ENCODE peak calls at places on chromosomes 16 and 17, in seven cellular contexts. One of them, this sample, is unnamed.

GRCh38 chr17:6195123-6195522 is 124.9 kb downstream of the WSCD1 start:
- DNase-seq in GM23248: no peak
- DNase-seq in left lung: no peak
- DNase-seq in astrocyte: no peak
- DNase-seq in lung: no peak
- DNase-seq in cardiac muscle cell: no peak
- DNase-seq in trophoblast cell: no peak
- DNase-seq in this sample: no peak

GRCh38 chr16:56288019-56288418 is 96.7 kb downstream of the GNAO1 start:
- DNase-seq in GM23248: no peak
- DNase-seq in left lung: no peak
- DNase-seq in astrocyte: no peak
- DNase-seq in lung: no peak
- DNase-seq in cardiac muscle cell: no peak
- DNase-seq in trophoblast cell: no peak
- DNase-seq in this sample: no peak

GRCh38 chr17:19312406-19312805 is 50.1 kb downstream of the B9D1 start:
- DNase-seq in GM23248: no peak
- DNase-seq in left lung: no peak
- DNase-seq in astrocyte: no peak
- DNase-seq in lung: no peak
- DNase-seq in cardiac muscle cell: no peak
- DNase-seq in trophoblast cell: no peak
- DNase-seq in this sample: no peak

GRCh38 chr16:59886021-59886420 is 1151.9 kb upstream of the GOT2 start:
- DNase-seq in GM23248: peak; percentile 71
- DNase-seq in left lung: no peak
- DNase-seq in astrocyte: peak; percentile 92
- DNase-seq in lung: no peak
- DNase-seq in cardiac muscle cell: peak; percentile 58
- DNase-seq in trophoblast cell: no peak
- DNase-seq in this sample: no peak

GRCh38 chr16:66508261-66508913 is 41.5 kb downstream of the TK2 start:
- DNase-seq in GM23248: peak; percentile 45
- DNase-seq in left lung: no peak
- DNase-seq in astrocyte: peak; percentile 51
- DNase-seq in lung: peak; percentile 45
- DNase-seq in cardiac muscle cell: peak; percentile 34
- DNase-seq in trophoblast cell: peak; percentile 14
- DNase-seq in this sample: no peak

GRCh38 chr17:7426896-7427488 is 1.6 kb downstream of the SPEM2 start:
- DNase-seq in GM23248: no peak
- DNase-seq in left lung: no peak
- DNase-seq in astrocyte: no peak
- DNase-seq in lung: no peak
- DNase-seq in cardiac muscle cell: no peak
- DNase-seq in trophoblast cell: no peak
- DNase-seq in this sample: no peak

GRCh38 chr16:66474750-66475199 is 47.7 kb downstream of the BEAN1 start:
- DNase-seq in GM23248: no peak
- DNase-seq in left lung: no peak
- DNase-seq in astrocyte: no peak
- DNase-seq in lung: no peak
- DNase-seq in cardiac muscle cell: no peak
- DNase-seq in trophoblast cell: no peak
- DNase-seq in this sample: peak; percentile 59

GRCh38 chr16:87323727-87324410 is 6.7 kb upstream of the C16orf95 start:
- DNase-seq in GM23248: no peak
- DNase-seq in left lung: no peak
- DNase-seq in astrocyte: no peak
- DNase-seq in lung: no peak
- DNase-seq in cardiac muscle cell: no peak
- DNase-seq in trophoblast cell: no peak
- DNase-seq in this sample: no peak

GRCh38 chr17:21513012-21513570 is 136.9 kb downstream of the KCNJ12 start:
- DNase-seq in GM23248: peak; percentile 82
- DNase-seq in left lung: peak; percentile 74
- DNase-seq in astrocyte: peak; percentile 24
- DNase-seq in lung: peak; percentile 82
- DNase-seq in cardiac muscle cell: peak; percentile 80
- DNase-seq in trophoblast cell: peak; percentile 87
- DNase-seq in this sample: peak; percentile 70

GRCh38 chr17:81400154-81400938 is 5.1 kb downstream of the BAHCC1 start:
- DNase-seq in GM23248: peak; percentile 76
- DNase-seq in left lung: no peak
- DNase-seq in astrocyte: peak; percentile 53
- DNase-seq in lung: no peak
- DNase-seq in cardiac muscle cell: peak; percentile 79
- DNase-seq in trophoblast cell: no peak
- DNase-seq in this sample: no peak

GRCh38 chr17:7932483-7932891 is 481 bp downstream of the CNTROB start:
- DNase-seq in GM23248: peak; percentile 56
- DNase-seq in left lung: peak; percentile 45
- DNase-seq in astrocyte: peak; percentile 25
- DNase-seq in lung: no peak
- DNase-seq in cardiac muscle cell: peak; percentile 32
- DNase-seq in trophoblast cell: peak; percentile 19
- DNase-seq in this sample: peak; percentile 44

GRCh38 chr16:24440296-24440695 is 99.1 kb upstream of the RBBP6 start:
- DNase-seq in GM23248: no peak
- DNase-seq in left lung: no peak
- DNase-seq in astrocyte: no peak
- DNase-seq in lung: no peak
- DNase-seq in cardiac muscle cell: no peak
- DNase-seq in trophoblast cell: no peak
- DNase-seq in this sample: no peak

GRCh38 chr16:11181889-11182279 is 74.1 kb downstream of the SOCS1 start:
- DNase-seq in GM23248: no peak
- DNase-seq in left lung: peak; percentile 74
- DNase-seq in astrocyte: peak; percentile 12
- DNase-seq in lung: no peak
- DNase-seq in cardiac muscle cell: no peak
- DNase-seq in trophoblast cell: peak; percentile 39
- DNase-seq in this sample: no peak

GRCh38 chr16:35210681-35211433 is 1751.4 kb downstream of the TP53TG3F start:
- DNase-seq in GM23248: no peak
- DNase-seq in left lung: no peak
- DNase-seq in astrocyte: no peak
- DNase-seq in lung: no peak
- DNase-seq in cardiac muscle cell: no peak
- DNase-seq in trophoblast cell: no peak
- DNase-seq in this sample: no peak

GRCh38 chr16:35214840-35215239 is 1755.4 kb downstream of the TP53TG3F start:
- DNase-seq in GM23248: no peak
- DNase-seq in left lung: no peak
- DNase-seq in astrocyte: no peak
- DNase-seq in lung: no peak
- DNase-seq in cardiac muscle cell: no peak
- DNase-seq in trophoblast cell: no peak
- DNase-seq in this sample: no peak

DNA sequence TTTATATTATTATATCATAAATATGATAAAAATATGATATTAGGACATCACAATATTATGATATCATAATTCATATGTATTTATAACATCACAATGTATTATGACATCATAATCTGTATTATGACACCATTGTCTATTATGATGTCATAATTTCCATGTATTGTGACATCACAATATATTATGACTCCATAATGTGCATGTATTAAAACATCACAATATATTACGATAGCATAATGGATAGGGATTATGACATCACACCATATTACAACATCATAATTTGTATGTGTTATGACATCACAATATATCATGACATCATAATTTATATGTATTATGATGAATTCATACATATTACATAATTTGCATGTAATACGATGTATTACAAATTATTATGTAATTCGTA is 1755.9 kb downstream of the TP53TG3F start:
- DNase-seq in GM23248: peak; percentile 0
- DNase-seq in left lung: no peak
- DNase-seq in astrocyte: no peak
- DNase-seq in lung: no peak
- DNase-seq in cardiac muscle cell: no peak
- DNase-seq in trophoblast cell: no peak
- DNase-seq in this sample: no peak
- H3K9me3 ChIP-seq in GM23248: no peaks in the 10 kb centered on the region
- H3K9me3 ChIP-seq in left lung: peaks cover 32% of the 10 kb centered on the region
- H3K9me3 ChIP-seq in astrocyte: peaks cover 3% of the 10 kb centered on the region
- H3K9me3 ChIP-seq in lung: peaks cover 13% of the 10 kb centered on the region
- H3K9me3 ChIP-seq in cardiac muscle cell: peaks cover 5% of the 10 kb centered on the region
- H3K9me3 ChIP-seq in trophoblast cell: peaks cover 25% of the 10 kb centered on the region
- H3K9me3 ChIP-seq in this sample: peaks cover 4% of the 10 kb centered on the region

GRCh38 chr17:46928472-46929261 is 5.7 kb downstream of the GOSR2 start:
- DNase-seq in GM23248: no peak
- DNase-seq in left lung: no peak
- DNase-seq in astrocyte: no peak
- DNase-seq in lung: no peak
- DNase-seq in cardiac muscle cell: no peak
- DNase-seq in trophoblast cell: no peak
- DNase-seq in this sample: peak; percentile 91

GRCh38 chr17:46935658-46936266 is 12.8 kb downstream of the GOSR2 start:
- DNase-seq in GM23248: peak; percentile 27
- DNase-seq in left lung: no peak
- DNase-seq in astrocyte: peak; percentile 25
- DNase-seq in lung: no peak
- DNase-seq in cardiac muscle cell: peak; percentile 16
- DNase-seq in trophoblast cell: no peak
- DNase-seq in this sample: peak; percentile 95

GRCh38 chr17:46930083-46930482 is 7.1 kb downstream of the GOSR2 start:
- DNase-seq in GM23248: no peak
- DNase-seq in left lung: no peak
- DNase-seq in astrocyte: no peak
- DNase-seq in lung: no peak
- DNase-seq in cardiac muscle cell: no peak
- DNase-seq in trophoblast cell: no peak
- DNase-seq in this sample: peak; percentile 65

GRCh38 chr17:46929413-46929812 is 6.5 kb downstream of the GOSR2 start:
- DNase-seq in GM23248: peak; percentile 89
- DNase-seq in left lung: no peak
- DNase-seq in astrocyte: peak; percentile 49
- DNase-seq in lung: no peak
- DNase-seq in cardiac muscle cell: no peak
- DNase-seq in trophoblast cell: peak; percentile 42
- DNase-seq in this sample: peak; percentile 93

DNA sequence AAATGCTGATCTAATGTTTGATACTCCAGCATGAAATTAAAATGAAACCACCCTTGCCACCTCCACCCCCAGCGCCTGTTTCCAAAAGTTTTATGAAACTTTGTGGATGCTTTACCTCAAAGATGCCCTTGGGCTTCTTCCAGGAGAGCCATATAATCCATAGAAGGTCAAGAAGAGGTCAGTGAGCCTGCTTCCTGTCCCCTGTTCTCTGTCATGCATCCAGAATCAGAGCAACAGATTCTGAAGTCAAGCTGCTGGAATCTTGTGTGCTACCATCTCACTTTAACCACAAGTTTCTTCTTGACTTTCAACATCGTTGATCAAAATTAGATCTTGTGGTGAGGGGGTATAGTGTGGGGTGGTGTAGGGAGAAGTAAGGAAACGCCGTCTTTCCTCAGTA is 8.6 kb downstream of the GOSR2 start:
- DNase-seq in GM23248: no peak
- DNase-seq in left lung: no peak
- DNase-seq in astrocyte: no peak
- DNase-seq in lung: no peak
- DNase-seq in cardiac muscle cell: no peak
- DNase-seq in trophoblast cell: no peak
- DNase-seq in this sample: no peak
- H3K4me1 ChIP-seq in GM23248: peaks cover 17% of the 10 kb centered on the region
- H3K4me1 ChIP-seq in left lung: no peaks in the 10 kb centered on the region
- H3K4me1 ChIP-seq in astrocyte: peaks cover 17% of the 10 kb centered on the region
- H3K4me1 ChIP-seq in lung: peaks cover 16% of the 10 kb centered on the region
- H3K4me1 ChIP-seq in cardiac muscle cell: no peaks in the 10 kb centered on the region
- H3K4me1 ChIP-seq in trophoblast cell: peaks cover 44% of the 10 kb centered on the region
- H3K4me1 ChIP-seq in this sample: peaks cover 8% of the 10 kb centered on the region

GRCh38 chr16:79155904-79156303 is 444.6 kb downstream of the MAF start:
- DNase-seq in GM23248: no peak
- DNase-seq in left lung: no peak
- DNase-seq in astrocyte: no peak
- DNase-seq in lung: no peak
- DNase-seq in cardiac muscle cell: no peak
- DNase-seq in trophoblast cell: no peak
- DNase-seq in this sample: no peak

GRCh38 chr16:79158337-79158736 is 442.2 kb downstream of the MAF start:
- DNase-seq in GM23248: no peak
- DNase-seq in left lung: no peak
- DNase-seq in astrocyte: no peak
- DNase-seq in lung: no peak
- DNase-seq in cardiac muscle cell: no peak
- DNase-seq in trophoblast cell: no peak
- DNase-seq in this sample: no peak

GRCh38 chr16:79154081-79154480 is 446.5 kb downstream of the MAF start:
- DNase-seq in GM23248: no peak
- DNase-seq in left lung: no peak
- DNase-seq in astrocyte: no peak
- DNase-seq in lung: no peak
- DNase-seq in cardiac muscle cell: no peak
- DNase-seq in trophoblast cell: no peak
- DNase-seq in this sample: no peak

GRCh38 chr16:79159650-79160049 is 440.9 kb downstream of the MAF start:
- DNase-seq in GM23248: no peak
- DNase-seq in left lung: no peak
- DNase-seq in astrocyte: no peak
- DNase-seq in lung: no peak
- DNase-seq in cardiac muscle cell: no peak
- DNase-seq in trophoblast cell: no peak
- DNase-seq in this sample: no peak

DNA sequence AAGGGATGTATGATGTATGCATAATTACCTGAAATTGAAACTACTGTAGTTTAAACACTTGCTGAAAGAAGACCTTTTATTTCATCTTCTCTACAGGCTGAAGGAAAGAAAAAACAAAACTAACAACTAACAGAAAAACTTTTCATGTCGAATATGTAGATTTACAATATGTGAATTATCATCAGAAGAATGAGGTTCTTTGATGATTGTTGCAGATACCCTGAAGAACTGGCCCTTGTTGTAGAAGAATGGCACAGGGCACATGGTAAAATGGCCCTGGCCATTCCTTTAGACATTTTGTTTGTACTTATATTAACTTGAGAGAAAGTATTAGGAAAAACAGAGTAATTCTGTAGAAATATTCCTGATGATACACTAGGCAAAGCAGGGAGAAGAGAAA is 443.8 kb downstream of the MAF start:
- DNase-seq in GM23248: no peak
- DNase-seq in left lung: no peak
- DNase-seq in astrocyte: no peak
- DNase-seq in lung: no peak
- DNase-seq in cardiac muscle cell: no peak
- DNase-seq in trophoblast cell: no peak
- DNase-seq in this sample: no peak
- H3K4me3 ChIP-seq in GM23248: no peak overlapping the region
- H3K4me3 ChIP-seq in left lung: no peak overlapping the region
- H3K4me3 ChIP-seq in astrocyte: no peak overlapping the region
- H3K4me3 ChIP-seq in lung: no peak overlapping the region
- H3K4me3 ChIP-seq in cardiac muscle cell: no peak overlapping the region
- H3K4me3 ChIP-seq in trophoblast cell: no peak overlapping the region
- H3K4me3 ChIP-seq in this sample: no peak overlapping the region

DNA sequence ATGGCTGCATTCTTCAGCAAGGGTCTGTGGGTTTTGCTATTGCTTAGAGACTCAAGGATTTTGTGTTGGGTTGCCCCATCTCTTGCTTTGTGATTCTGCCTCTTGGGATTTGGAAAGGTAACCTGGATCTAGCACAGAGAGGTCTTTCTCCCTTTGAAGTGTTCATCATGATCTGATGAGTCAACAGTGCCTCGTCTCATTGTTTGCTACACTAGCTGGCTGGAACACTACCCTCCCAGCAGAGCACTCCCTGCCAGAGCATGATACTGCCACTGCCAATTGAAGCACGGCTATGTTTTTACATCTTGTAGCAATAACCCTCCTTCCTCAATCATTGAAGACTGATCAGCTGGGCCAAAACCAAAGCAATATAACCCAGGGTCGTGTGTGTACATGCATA is 361.0 kb downstream of the CDH13 start:
- DNase-seq in GM23248: peak; percentile 41
- DNase-seq in left lung: no peak
- DNase-seq in astrocyte: no peak
- DNase-seq in lung: no peak
- DNase-seq in cardiac muscle cell: no peak
- DNase-seq in trophoblast cell: no peak
- DNase-seq in this sample: no peak
- H3K9me3 ChIP-seq in GM23248: no peaks in the 10 kb centered on the region
- H3K9me3 ChIP-seq in left lung: no peaks in the 10 kb centered on the region
- H3K9me3 ChIP-seq in astrocyte: no peaks in the 10 kb centered on the region
- H3K9me3 ChIP-seq in lung: no peaks in the 10 kb centered on the region
- H3K9me3 ChIP-seq in cardiac muscle cell: no peaks in the 10 kb centered on the region
- H3K9me3 ChIP-seq in trophoblast cell: no peaks in the 10 kb centered on the region
- H3K9me3 ChIP-seq in this sample: no peaks in the 10 kb centered on the region

This sample was measured in small intestine.